ENCODE peak calls at places on chromosomes 16 and 17, in six cellular contexts. U is IMR-90; D is tibial artery; P is left lung; Y is CD8-positive, alpha-beta T cell; X is heart left ventricle. V is an unnamed sample.

GRCh38 chr16:30374538-30374937 is at the start of gene MYL11:
- DNase-seq in U (no peak), D (no peak), P (no peak), Y (no peak), X (no peak), V (no peak)

GRCh38 chr17:57911834-57912673 is 43.2 kb downstream of the CUEDC1 start:
- DNase-seq in U (no peak), D (peak; percentile 91), P (peak; percentile 84), Y (no peak), X (peak; percentile 93), V (no peak)

GRCh38 chr17:17206149-17206912 is at the start of gene PLD6:
- DNase-seq in U (peak; percentile 39), D (peak; percentile 89), P (peak; percentile 94), Y (peak; percentile 95), X (peak; percentile 90), V (peak; percentile 88)

GRCh38 chr16:68756250-68757051 is 19.4 kb downstream of the CDH1 start:
- DNase-seq in U (no peak), D (no peak), P (peak; percentile 81), Y (peak; percentile 33), X (no peak), V (no peak)

GRCh38 chr17:5794881-5795486 is 210.7 kb upstream of the NLRP1 start:
- DNase-seq in U (no peak), D (no peak), P (no peak), Y (no peak), X (no peak), V (no peak)

GRCh38 chr17:57006040-57006439 is 28.1 kb downstream of the SCPEP1 start:
- DNase-seq in U (no peak), D (no peak), P (no peak), Y (no peak), X (no peak), V (no peak)

GRCh38 chr17:50668025-50668837 is 33.5 kb downstream of the ABCC3 start:
- DNase-seq in U (peak; percentile 41), D (no peak), P (no peak), Y (no peak), X (no peak), V (no peak)

GRCh38 chr16:48907906-48908634 is 298.1 kb upstream of the N4BP1 start:
- DNase-seq in U (no peak), D (no peak), P (no peak), Y (no peak), X (no peak), V (no peak)

GRCh38 chr17:40309031-40309937 is at the start of gene RARA:
- DNase-seq in U (no peak), D (no peak), P (peak; percentile 83), Y (peak; percentile 45), X (no peak), V (no peak)

GRCh38 chr16:71902656-71903365 is 7.5 kb downstream of the IST1 start:
- DNase-seq in U (no peak), D (no peak), P (no peak), Y (no peak), X (no peak), V (no peak)

GRCh38 chr16:89071686-89072182 is 21.9 kb upstream of the ACSF3 start:
- DNase-seq in U (no peak), D (no peak), P (peak; percentile 51), Y (no peak), X (no peak), V (no peak)

GRCh38 chr16:19116711-19117449 is 3.1 kb downstream of the ITPRIPL2 start:
- DNase-seq in U (peak; percentile 34), D (peak; percentile 19), P (no peak), Y (no peak), X (no peak), V (no peak)

GRCh38 chr17:38442548-38442947 is 14.3 kb downstream of the ARHGAP23 start:
- DNase-seq in U (no peak), D (no peak), P (no peak), Y (no peak), X (no peak), V (no peak)

GRCh38 chr16:80974649-80975376 is 31.9 kb downstream of the CMC2 start:
- DNase-seq in U (no peak), D (no peak), P (no peak), Y (no peak), X (no peak), V (no peak)

GRCh38 chr16:29760567-29761279 is 14.9 kb upstream of the C16orf54 start:
- DNase-seq in U (no peak), D (no peak), P (no peak), Y (no peak), X (no peak), V (no peak)

GRCh38 chr16:59410451-59410850 is 676.3 kb upstream of the GOT2 start:
- DNase-seq in U (no peak), D (no peak), P (no peak), Y (no peak), X (no peak), V (no peak)

GRCh38 chr17:9406046-9406631 is 169.5 kb downstream of the STX8 start:
- DNase-seq in U (peak; percentile 49), D (no peak), P (no peak), Y (no peak), X (no peak), V (no peak)

GRCh38 chr17:73785466-73785865 is 141.2 kb upstream of the SDK2 start:
- DNase-seq in U (no peak), D (no peak), P (no peak), Y (no peak), X (no peak), V (no peak)

GRCh38 chr16:35602116-35602515 is 2142.7 kb downstream of the TP53TG3F start:
- DNase-seq in U (no peak), D (no peak), P (no peak), Y (no peak), X (no peak), V (no peak)

GRCh38 chr16:35596467-35596866 is 2137.1 kb downstream of the TP53TG3F start:
- DNase-seq in U (no peak), D (no peak), P (no peak), Y (no peak), X (no peak), V (no peak)

GRCh38 chr16:35599429-35600165 is 2140.2 kb downstream of the TP53TG3F start:
- DNase-seq in U (no peak), D (no peak), P (no peak), Y (no peak), X (no peak), V (no peak)

DNA sequence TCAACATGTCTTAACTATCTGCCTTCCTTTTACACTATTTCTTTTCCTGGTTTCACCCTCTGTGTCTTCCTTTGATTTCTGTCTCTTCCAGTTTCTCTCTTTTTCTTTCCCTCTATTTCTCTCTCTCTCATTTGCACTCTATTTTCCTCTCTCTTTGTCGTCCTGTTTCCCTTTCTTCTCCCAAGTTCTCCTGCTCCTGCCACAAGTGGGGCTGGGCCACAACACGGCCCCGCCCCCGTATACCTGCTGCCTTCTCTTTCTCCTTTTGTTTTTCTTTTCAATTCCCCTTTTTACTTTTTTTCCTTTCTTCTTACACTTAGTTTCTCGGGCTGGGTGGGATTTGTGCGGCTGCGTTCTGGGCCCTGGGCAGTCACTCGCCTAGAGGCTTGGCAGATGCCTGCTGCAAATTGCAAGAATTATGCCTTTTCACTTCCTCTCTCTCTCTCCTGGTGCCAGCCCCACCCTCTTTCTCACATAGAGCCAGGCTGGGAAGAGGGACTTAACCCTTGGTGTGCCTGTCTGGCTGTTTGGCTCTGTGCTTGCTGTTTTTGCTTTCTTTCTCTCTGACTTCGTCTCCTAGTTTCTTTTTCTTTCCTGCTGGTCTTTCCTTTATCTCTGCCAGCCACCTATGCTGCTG is 2139.4 kb downstream of the TP53TG3F start:
- DNase-seq in U (no peak), D (no peak), P (no peak), Y (no peak), X (no peak), V (no peak)
- H3K4me3 ChIP-seq in U (no peak overlapping the region), D (no peak overlapping the region), P (no peak overlapping the region), Y (no peak overlapping the region), X (no peak overlapping the region), V (no peak overlapping the region)

DNA sequence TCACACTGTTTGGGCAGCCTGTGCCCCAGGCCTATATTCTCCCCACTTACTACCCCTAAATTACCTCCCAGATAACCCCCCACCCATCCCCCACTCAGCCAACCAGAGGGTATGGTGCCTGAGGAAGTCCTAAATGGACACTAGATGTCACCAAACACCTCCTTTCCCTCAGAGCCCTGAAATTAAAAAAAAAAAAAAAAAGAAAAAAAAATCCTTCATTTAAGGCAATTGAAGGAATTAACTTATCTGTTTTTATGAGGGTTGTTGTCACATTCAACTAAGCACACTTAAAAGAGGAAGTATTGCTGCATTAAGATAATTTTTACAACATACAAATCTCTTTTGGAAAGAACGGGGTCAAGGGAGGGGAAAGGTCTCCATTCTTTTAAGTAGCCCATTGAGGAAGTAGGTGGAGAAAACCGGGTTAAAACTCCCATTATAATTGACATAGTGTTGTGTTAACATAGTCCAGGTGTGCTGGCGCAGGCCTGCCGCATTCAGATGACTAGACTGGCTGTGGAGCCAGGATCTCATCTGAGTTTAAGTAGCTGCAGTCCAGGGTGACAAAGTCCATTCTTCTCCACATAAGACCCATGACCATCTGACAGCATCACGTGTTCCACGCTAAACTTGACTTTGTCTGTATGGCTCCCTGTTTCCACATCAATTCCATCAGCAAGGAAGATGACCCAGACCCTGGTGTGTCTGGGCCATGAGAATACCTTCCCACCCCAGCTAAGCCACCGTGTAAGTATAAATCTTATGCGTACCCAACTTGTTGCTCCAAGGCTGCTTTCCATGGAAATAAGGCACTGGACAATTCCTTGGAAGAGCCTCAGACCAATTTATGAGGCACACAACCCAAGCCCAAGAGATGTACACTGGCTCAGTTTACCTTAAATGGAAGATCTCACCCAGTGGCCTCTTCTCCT is 46.4 kb downstream of the SNX11 start:
- DNase-seq in U (peak; percentile 54), D (no peak), P (no peak), Y (no peak), X (no peak), V (peak; percentile 16)
- H3K4me1 ChIP-seq in U (no peaks in the 10 kb centered on the region), D (no peaks in the 10 kb centered on the region), P (no peaks in the 10 kb centered on the region), Y (no peaks in the 10 kb centered on the region), X (no peaks in the 10 kb centered on the region), V (no peaks in the 10 kb centered on the region)

GRCh38 chr16:51441331-51441730 is 290.3 kb upstream of the SALL1 start:
- DNase-seq in U (no peak), D (no peak), P (no peak), Y (no peak), X (no peak), V (no peak)
- H3K4me3 ChIP-seq in U (no peak overlapping the region), D (no peak overlapping the region), P (no peak overlapping the region), Y (no peak overlapping the region), X (no peak overlapping the region), V (no peak overlapping the region)

GRCh38 chr17:44795928-44796327 is 34.2 kb downstream of the GJC1 start:
- DNase-seq in U (no peak), D (no peak), P (no peak), Y (no peak), X (no peak), V (no peak)

GRCh38 chr17:44798352-44798751 is 31.7 kb downstream of the GJC1 start:
- DNase-seq in U (no peak), D (no peak), P (no peak), Y (no peak), X (no peak), V (no peak)

GRCh38 chr17:44796731-44797130 is 33.4 kb downstream of the GJC1 start:
- DNase-seq in U (no peak), D (no peak), P (no peak), Y (no peak), X (no peak), V (no peak)

GRCh38 chr17:44795421-44795820 is 34.7 kb downstream of the GJC1 start:
- DNase-seq in U (no peak), D (no peak), P (no peak), Y (no peak), X (no peak), V (no peak)

DNA sequence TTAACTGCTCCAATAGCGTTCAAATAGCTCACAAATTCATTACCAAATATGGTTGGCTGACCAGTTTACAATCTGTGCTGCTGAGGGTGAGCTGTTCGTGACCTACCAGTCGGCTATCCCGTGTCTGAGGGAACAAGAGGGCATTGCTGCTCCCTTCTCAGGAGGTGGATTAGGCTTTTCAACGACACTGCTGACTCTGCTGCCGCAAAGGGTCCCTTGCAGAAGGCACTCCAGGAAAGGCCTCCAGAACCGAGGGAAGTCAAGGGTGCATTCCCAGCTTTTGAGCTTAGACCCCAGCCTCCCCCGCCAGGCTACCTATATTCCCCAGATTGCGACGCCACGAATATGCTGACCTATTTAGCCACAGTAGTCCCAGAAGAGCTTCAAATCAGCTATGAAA is 32.3 kb downstream of the GJC1 start:
- DNase-seq in U (peak; percentile 59), D (peak; percentile 81), P (no peak), Y (no peak), X (no peak), V (no peak)
- H3K4me1 ChIP-seq in U (peaks cover 21% of the 10 kb centered on the region), D (peaks cover 34% of the 10 kb centered on the region), P (peaks cover 2% of the 10 kb centered on the region), Y (no peaks in the 10 kb centered on the region), X (peaks cover 32% of the 10 kb centered on the region), V (no peaks in the 10 kb centered on the region)

V was measured in naive thymus-derived CD4-positive, alpha-beta T cell.